ENCODE peak calls at places on chromosomes 1 and 21, in five cellular contexts. O, K, Z, F and P are unnamed samples.

GRCh38 chr1:66450043-66450514 is 83.9 kb upstream of the SGIP1 start:
- DNase-seq in O (no peak), K (no peak), Z (no peak), F (peak; percentile 68), P (no peak)

GRCh38 chr1:8303141-8303540 is 14.8 kb upstream of the SLC45A1 start:
- DNase-seq in O (no peak), K (peak; percentile 90), Z (no peak), F (no peak), P (no peak)

GRCh38 chr1:51690285-51690961 is 73.5 kb downstream of the OSBPL9 start:
- DNase-seq in O (peak; percentile 35), K (peak; percentile 87), Z (no peak), F (no peak), P (no peak)

GRCh38 chr1:19547814-19548213 is 62.5 kb upstream of the CAPZB start:
- DNase-seq in O (no peak), K (no peak), Z (no peak), F (no peak), P (no peak)

GRCh38 chr1:220767312-220768126 is 19.2 kb upstream of the MTARC1 start:
- DNase-seq in O (no peak), K (no peak), Z (no peak), F (peak; percentile 62), P (no peak)

GRCh38 chr1:17439250-17440073 is at the start of gene RCC2:
- DNase-seq in O (peak; percentile 63), K (peak; percentile 75), Z (peak; percentile 81), F (peak; percentile 85), P (peak; percentile 33)

GRCh38 chr1:57206038-57206437 is 217.8 kb downstream of the DAB1 start:
- DNase-seq in O (no peak), K (peak; percentile 6), Z (no peak), F (peak; percentile 41), P (no peak)

GRCh38 chr1:148315081-148315811 is 163.2 kb upstream of the NBPF11 start:
- DNase-seq in O (no peak), K (peak; percentile 74), Z (no peak), F (no peak), P (no peak)

GRCh38 chr1:208936431-208936830 is 647.1 kb upstream of the CAMK1G start:
- DNase-seq in O (no peak), K (no peak), Z (no peak), F (no peak), P (no peak)

GRCh38 chr1:75614455-75615379 is 3.8 kb upstream of the SLC44A5 start:
- DNase-seq in O (peak; percentile 73), K (peak; percentile 58), Z (peak; percentile 49), F (peak; percentile 80), P (peak; percentile 9)

GRCh38 chr1:9476790-9477463 is 62.3 kb upstream of the SLC25A33 start:
- DNase-seq in O (no peak), K (peak; percentile 38), Z (no peak), F (no peak), P (no peak)

GRCh38 chr1:164659621-164660414 is 100.8 kb downstream of the PBX1 start:
- DNase-seq in O (peak; percentile 92), K (no peak), Z (no peak), F (no peak), P (no peak)

GRCh38 chr1:48697066-48697707 is 79.5 kb downstream of the BEND5 start:
- DNase-seq in O (peak; percentile 50), K (no peak), Z (no peak), F (peak; percentile 64), P (no peak)

GRCh38 chr1:155123801-155124200 is 3.9 kb upstream of the EFNA1 start:
- DNase-seq in O (no peak), K (no peak), Z (no peak), F (no peak), P (no peak)

GRCh38 chr1:32201011-32201855 is 838 bp downstream of the CCDC28B start:
- DNase-seq in O (peak; percentile 75), K (peak; percentile 52), Z (peak; percentile 77), F (peak; percentile 74), P (no peak)

GRCh38 chr1:15757575-15758401 is 807 bp upstream of the FBLIM1 start:
- DNase-seq in O (peak; percentile 36), K (peak; percentile 40), Z (no peak), F (peak; percentile 49), P (no peak)

GRCh38 chr1:153790996-153791855 is 16.0 kb downstream of the SLC27A3 start:
- DNase-seq in O (no peak), K (peak; percentile 85), Z (peak; percentile 82), F (no peak), P (peak; percentile 51)

GRCh38 chr21:43936186-43936967 is 71.4 kb downstream of the AGPAT3 start:
- DNase-seq in O (no peak), K (peak; percentile 45), Z (no peak), F (no peak), P (peak; percentile 27)

GRCh38 chr1:225450491-225451191 is 22.8 kb upstream of the LBR start:
- DNase-seq in O (peak; percentile 34), K (no peak), Z (no peak), F (no peak), P (no peak)

GRCh38 chr1:116909511-116910378 is at the start of gene PTGFRN:
- DNase-seq in O (peak; percentile 82), K (peak; percentile 74), Z (peak; percentile 45), F (peak; percentile 87), P (peak; percentile 31)

GRCh38 chr1:7549277-7549676 is 221.8 kb upstream of the VAMP3 start:
- DNase-seq in O (no peak), K (peak; percentile 89), Z (peak; percentile 15), F (no peak), P (peak; percentile 56)

GRCh38 chr1:230167419-230167852 is 100.4 kb downstream of the GALNT2 start:
- DNase-seq in O (no peak), K (peak; percentile 56), Z (peak; percentile 57), F (peak; percentile 47), P (no peak)

GRCh38 chr21:31894441-31894840 is 21.6 kb downstream of the HUNK start:
- DNase-seq in O (no peak), K (no peak), Z (no peak), F (no peak), P (no peak)

GRCh38 chr1:209202826-209203439 is 380.6 kb upstream of the CAMK1G start:
- DNase-seq in O (peak; percentile 30), K (peak; percentile 59), Z (peak; percentile 18), F (peak; percentile 58), P (peak; percentile 38)

GRCh38 chr1:192550922-192551534 is 24.5 kb upstream of the RGS1 start:
- DNase-seq in O (no peak), K (peak; percentile 98), Z (peak; percentile 63), F (no peak), P (peak; percentile 89)

GRCh38 chr1:154760469-154760933 is 109.6 kb downstream of the KCNN3 start:
- DNase-seq in O (peak; percentile 79), K (no peak), Z (peak; percentile 75), F (peak; percentile 80), P (no peak)

GRCh38 chr1:204213668-204214662 is at the start of gene GOLT1A:
- DNase-seq in O (peak; percentile 94), K (peak; percentile 79), Z (peak; percentile 33), F (peak; percentile 63), P (peak; percentile 71)

GRCh38 chr1:50208296-50208695 is 99.6 kb downstream of the ELAVL4 start:
- DNase-seq in O (no peak), K (no peak), Z (no peak), F (no peak), P (no peak)

GRCh38 chr1:186559601-186560116 is 98.7 kb upstream of the PDC start:
- DNase-seq in O (no peak), K (peak; percentile 35), Z (peak; percentile 26), F (peak; percentile 23), P (no peak)

GRCh38 chr1:108925920-108926319 is 37.4 kb downstream of the CLCC1 start:
- DNase-seq in O (no peak), K (no peak), Z (no peak), F (no peak), P (no peak)

GRCh38 chr1:243598433-243598832 is 251.6 kb downstream of the AKT3 start:
- DNase-seq in O (no peak), K (peak; percentile 94), Z (no peak), F (no peak), P (no peak)